ENCODE peak calls at places on chromosome 20, in four cellular contexts. One of them, this sample, is unnamed. For H3K4me1, the result is how much of the 10 kb centered on the place peaks cover.

GRCh38 chr20:9408422-9409300 is 105.7 kb upstream of the LAMP5 start:
- DNase-seq in heart left ventricle: no peak
- DNase-seq in DND-41: no peak
- DNase-seq in A673: no peak
- DNase-seq in this sample: no peak

GRCh38 chr20:11453430-11453829 is 464.3 kb upstream of the BTBD3 start:
- DNase-seq in DND-41: no peak
- DNase-seq in heart left ventricle: no peak
- DNase-seq in A673: peak
- DNase-seq in this sample: no peak

GRCh38 chr20:3923818-3924217 is 34.6 kb downstream of the PANK2 start:
- DNase-seq in A673: peak
- DNase-seq in DND-41: no peak
- DNase-seq in heart left ventricle: no peak
- DNase-seq in this sample: no peak

GRCh38 chr20:21968486-21968885 is 263.0 kb downstream of the PAX1 start:
- DNase-seq in heart left ventricle: no peak
- DNase-seq in DND-41: no peak
- DNase-seq in A673: no peak
- DNase-seq in this sample: no peak

GRCh38 chr20:38545771-38546170 is 35.2 kb upstream of the ADIG start:
- DNase-seq in A673: no peak
- DNase-seq in heart left ventricle: no peak
- DNase-seq in DND-41: no peak
- DNase-seq in this sample: no peak

GRCh38 chr20:5557123-5557522 is 193.1 kb upstream of the SHLD1 start:
- DNase-seq in A673: peak
- DNase-seq in DND-41: peak
- DNase-seq in heart left ventricle: peak
- DNase-seq in this sample: peak

GRCh38 chr20:25046736-25047666 is 10.9 kb downstream of the ACSS1 start:
- DNase-seq in A673: no peak
- DNase-seq in DND-41: no peak
- DNase-seq in heart left ventricle: peak
- DNase-seq in this sample: no peak

GRCh38 chr20:7301807-7302206 is 534.3 kb downstream of the BMP2 start:
- DNase-seq in A673: no peak
- DNase-seq in DND-41: no peak
- DNase-seq in heart left ventricle: no peak
- DNase-seq in this sample: no peak

GRCh38 chr20:13262701-13263335 is 41.7 kb downstream of the ISM1 start:
- DNase-seq in A673: no peak
- DNase-seq in DND-41: no peak
- DNase-seq in heart left ventricle: no peak
- DNase-seq in this sample: no peak

GRCh38 chr20:34065260-34065659 is 46.8 kb downstream of the EIF2S2 start:
- DNase-seq in DND-41: no peak
- DNase-seq in heart left ventricle: no peak
- DNase-seq in A673: no peak
- DNase-seq in this sample: no peak

GRCh38 chr20:50588034-50588736 is 78.0 kb downstream of the PTPN1 start:
- DNase-seq in heart left ventricle: peak
- DNase-seq in A673: peak
- DNase-seq in DND-41: peak
- DNase-seq in this sample: peak

GRCh38 chr20:20663841-20664240 is 48.6 kb downstream of the RALGAPA2 start:
- DNase-seq in DND-41: no peak
- DNase-seq in heart left ventricle: no peak
- DNase-seq in A673: no peak
- DNase-seq in this sample: no peak

GRCh38 chr20:22762576-22763256 is 178.3 kb upstream of the FOXA2 start:
- DNase-seq in heart left ventricle: no peak
- DNase-seq in DND-41: no peak
- DNase-seq in A673: no peak
- DNase-seq in this sample: no peak

GRCh38 chr20:38337561-38338140 is 8.6 kb upstream of the LBP start:
- DNase-seq in DND-41: no peak
- DNase-seq in A673: peak
- DNase-seq in heart left ventricle: no peak
- DNase-seq in this sample: no peak

GRCh38 chr20:14337400-14338171 is at the start of gene FLRT3:
- DNase-seq in DND-41: peak
- DNase-seq in heart left ventricle: peak
- DNase-seq in A673: peak
- DNase-seq in this sample: no peak

GRCh38 chr20:7180261-7181045 is 413.0 kb downstream of the BMP2 start:
- DNase-seq in DND-41: no peak
- DNase-seq in A673: no peak
- DNase-seq in heart left ventricle: no peak
- DNase-seq in this sample: no peak

GRCh38 chr20:46004813-46005505 is 3.7 kb upstream of the MMP9 start:
- DNase-seq in heart left ventricle: peak
- DNase-seq in A673: no peak
- DNase-seq in DND-41: peak
- DNase-seq in this sample: peak

GRCh38 chr20:61173966-61174725 is 77.9 kb upstream of the CDH4 start:
- DNase-seq in heart left ventricle: no peak
- DNase-seq in DND-41: no peak
- DNase-seq in A673: no peak
- DNase-seq in this sample: no peak

GRCh38 chr20:10453241-10453640 is 18.1 kb downstream of the SLX4IP start:
- DNase-seq in heart left ventricle: peak
- DNase-seq in DND-41: peak
- DNase-seq in A673: no peak
- DNase-seq in this sample: peak

GRCh38 chr20:46308258-46309157 is at the start of gene CDH22:
- DNase-seq in A673: peak
- DNase-seq in heart left ventricle: peak
- DNase-seq in DND-41: no peak
- DNase-seq in this sample: peak

GRCh38 chr20:48295966-48296421 is 510.7 kb upstream of the SULF2 start:
- DNase-seq in DND-41: no peak
- DNase-seq in heart left ventricle: no peak
- DNase-seq in A673: no peak
- DNase-seq in this sample: no peak

GRCh38 chr20:55053389-55053788 is 578.0 kb downstream of the DOK5 start:
- DNase-seq in heart left ventricle: no peak
- DNase-seq in DND-41: no peak
- DNase-seq in A673: no peak
- DNase-seq in this sample: no peak

GRCh38 chr20:6665161-6665560 is 102.3 kb upstream of the BMP2 start:
- DNase-seq in A673: no peak
- DNase-seq in DND-41: no peak
- DNase-seq in heart left ventricle: no peak
- DNase-seq in this sample: no peak

GRCh38 chr20:32918296-32918695 is 59.6 kb downstream of the EFCAB8 start:
- DNase-seq in A673: no peak
- DNase-seq in heart left ventricle: no peak
- DNase-seq in DND-41: no peak
- DNase-seq in this sample: no peak

GRCh38 chr20:9474835-9475413 is 39.5 kb upstream of the LAMP5 start:
- DNase-seq in DND-41: no peak
- DNase-seq in heart left ventricle: no peak
- DNase-seq in A673: no peak
- DNase-seq in this sample: no peak

GRCh38 chr20:45372646-45373352 is 5.3 kb downstream of the TP53TG5 start:
- DNase-seq in heart left ventricle: peak
- DNase-seq in DND-41: no peak
- DNase-seq in A673: peak
- DNase-seq in this sample: no peak

GRCh38 chr20:46751856-46752255 is 42.4 kb downstream of the SLC2A10 start:
- DNase-seq in heart left ventricle: no peak
- DNase-seq in DND-41: no peak
- DNase-seq in A673: peak
- DNase-seq in this sample: no peak

GRCh38 chr20:23917024-23917725 is 37.6 kb upstream of the CST5 start:
- DNase-seq in DND-41: no peak
- DNase-seq in heart left ventricle: no peak
- DNase-seq in A673: no peak
- DNase-seq in this sample: no peak

GRCh38 chr20:8583209-8584106 is 451.4 kb downstream of the PLCB1 start:
- DNase-seq in heart left ventricle: no peak
- DNase-seq in DND-41: no peak
- DNase-seq in A673: peak
- DNase-seq in this sample: no peak

GRCh38 chr20:9441948-9442347 is 72.4 kb upstream of the LAMP5 start:
- DNase-seq in DND-41: no peak
- DNase-seq in A673: no peak
- DNase-seq in heart left ventricle: no peak
- DNase-seq in this sample: no peak

GRCh38 chr20:25345721-25346120 is 44.9 kb downstream of the ABHD12 start:
- DNase-seq in DND-41: no peak
- DNase-seq in heart left ventricle: no peak
- DNase-seq in A673: no peak
- DNase-seq in this sample: no peak

GRCh38 chr20:35145141-35145564 is 2.0 kb downstream of the EDEM2 start:
- DNase-seq in DND-41: no peak
- DNase-seq in heart left ventricle: no peak
- DNase-seq in A673: peak
- DNase-seq in this sample: peak

GRCh38 chr20:25198663-25199363 is 3.3 kb downstream of the ENTPD6 start:
- DNase-seq in DND-41: peak
- DNase-seq in heart left ventricle: peak
- DNase-seq in A673: no peak
- DNase-seq in this sample: no peak

GRCh38 chr20:24705486-24705885 is 236.1 kb downstream of the SYNDIG1 start:
- DNase-seq in heart left ventricle: no peak
- DNase-seq in A673: no peak
- DNase-seq in DND-41: no peak
- DNase-seq in this sample: no peak

GRCh38 chr20:48784273-48784641 is 43.5 kb downstream of the PREX1 start:
- DNase-seq in DND-41: no peak
- DNase-seq in heart left ventricle: no peak
- DNase-seq in A673: no peak
- DNase-seq in this sample: no peak

GRCh38 chr20:56409521-56409920 is 2.5 kb upstream of the CASS4 start:
- DNase-seq in A673: peak
- DNase-seq in heart left ventricle: no peak
- DNase-seq in DND-41: no peak
- DNase-seq in this sample: no peak

GRCh38 chr20:33733654-33734576 is 2.1 kb downstream of the ZNF341 start:
- DNase-seq in DND-41: peak
- DNase-seq in heart left ventricle: no peak
- DNase-seq in A673: peak
- DNase-seq in this sample: no peak

GRCh38 chr20:59460352-59460751 is 144.0 kb upstream of the PHACTR3 start:
- DNase-seq in A673: no peak
- DNase-seq in heart left ventricle: no peak
- DNase-seq in DND-41: no peak
- DNase-seq in this sample: no peak

DNA sequence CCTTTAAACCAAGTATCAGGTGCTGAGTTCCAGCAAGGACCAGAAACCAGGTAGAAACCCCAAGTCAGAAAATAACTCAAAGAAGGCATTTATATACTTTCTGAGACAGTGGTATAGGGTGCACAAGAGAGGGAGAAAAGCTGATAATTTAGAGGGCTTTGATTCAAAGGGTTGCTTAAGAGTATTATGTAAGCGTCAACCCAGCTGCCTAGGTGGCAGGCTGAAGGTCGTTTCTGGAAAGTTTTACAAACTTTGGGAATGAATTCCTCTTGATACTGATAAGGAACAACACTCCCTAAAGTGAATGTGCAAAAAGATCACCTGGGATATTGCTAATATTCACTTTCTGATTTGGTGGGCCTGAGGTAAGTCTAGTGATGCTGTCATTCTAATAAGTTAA is 800.7 kb downstream of the MAFB start:
- DNase-seq in heart left ventricle: no peak
- DNase-seq in A673: no peak
- DNase-seq in DND-41: no peak
- DNase-seq in this sample: no peak
- H3K4me1 ChIP-seq in heart left ventricle: under half
- H3K4me1 ChIP-seq in A673: under half
- H3K4me1 ChIP-seq in DND-41: under half
- H3K4me1 ChIP-seq in this sample: under half

GRCh38 chr20:62813588-62813987 is 3.3 kb upstream of the COL9A3 start:
- DNase-seq in A673: no peak
- DNase-seq in heart left ventricle: no peak
- DNase-seq in DND-41: no peak
- DNase-seq in this sample: no peak
- H3K4me1 ChIP-seq in A673: under half
- H3K4me1 ChIP-seq in heart left ventricle: under half
- H3K4me1 ChIP-seq in DND-41: under half
- H3K4me1 ChIP-seq in this sample: under half

GRCh38 chr20:57702091-57702490 is 7.7 kb downstream of the PMEPA1 start:
- DNase-seq in DND-41: no peak
- DNase-seq in heart left ventricle: no peak
- DNase-seq in A673: no peak
- DNase-seq in this sample: no peak

GRCh38 chr20:57701651-57702050 is 8.2 kb downstream of the PMEPA1 start:
- DNase-seq in A673: no peak
- DNase-seq in heart left ventricle: no peak
- DNase-seq in DND-41: no peak
- DNase-seq in this sample: no peak

GRCh38 chr20:57702521-57702920 is 7.3 kb downstream of the PMEPA1 start:
- DNase-seq in heart left ventricle: no peak
- DNase-seq in DND-41: no peak
- DNase-seq in A673: no peak
- DNase-seq in this sample: no peak

GRCh38 chr20:57699395-57699794 is 10.4 kb downstream of the PMEPA1 start:
- DNase-seq in heart left ventricle: no peak
- DNase-seq in DND-41: no peak
- DNase-seq in A673: no peak
- DNase-seq in this sample: no peak

GRCh38 chr20:57701090-57701489 is 8.7 kb downstream of the PMEPA1 start:
- DNase-seq in A673: no peak
- DNase-seq in heart left ventricle: no peak
- DNase-seq in DND-41: no peak
- DNase-seq in this sample: no peak
- H3K4me1 ChIP-seq in A673: under half
- H3K4me1 ChIP-seq in heart left ventricle: under half
- H3K4me1 ChIP-seq in DND-41: under half
- H3K4me1 ChIP-seq in this sample: under half

GRCh38 chr20:53581444-53582311 is 12.0 kb downstream of the ZNF217 start:
- DNase-seq in heart left ventricle: no peak
- DNase-seq in A673: no peak
- DNase-seq in DND-41: peak
- DNase-seq in this sample: peak
- H3K4me1 ChIP-seq in heart left ventricle: half or more
- H3K4me1 ChIP-seq in A673: under half
- H3K4me1 ChIP-seq in DND-41: half or more
- H3K4me1 ChIP-seq in this sample: half or more

GRCh38 chr20:63162206-63162770 is 53.6 kb downstream of the YTHDF1 start:
- DNase-seq in DND-41: no peak
- DNase-seq in A673: no peak
- DNase-seq in heart left ventricle: no peak
- DNase-seq in this sample: no peak
- H3K4me1 ChIP-seq in DND-41: under half
- H3K4me1 ChIP-seq in A673: under half
- H3K4me1 ChIP-seq in heart left ventricle: under half
- H3K4me1 ChIP-seq in this sample: under half